ENCODE peak calls at places on chromosome 14, in four cellular contexts. One of them, this sample, is unnamed.

GRCh38 chr14:22870811-22871199 is 735 bp upstream of the LRP10 start:
- DNase-seq in WTC11: no peak
- DNase-seq in K562: no peak
- DNase-seq in H1: no peak
- DNase-seq in this sample: no peak

GRCh38 chr14:99246536-99247083 is 25.4 kb downstream of the BCL11B start:
- DNase-seq in WTC11: peak
- DNase-seq in K562: no peak
- DNase-seq in H1: peak
- DNase-seq in this sample: no peak

GRCh38 chr14:100531152-100531551 is 56.1 kb downstream of the BEGAIN start:
- DNase-seq in WTC11: peak
- DNase-seq in K562: no peak
- DNase-seq in H1: no peak
- DNase-seq in this sample: no peak

GRCh38 chr14:21084988-21085853 is 13.2 kb downstream of the ZNF219 start:
- DNase-seq in WTC11: no peak
- DNase-seq in K562: no peak
- DNase-seq in H1: no peak
- DNase-seq in this sample: peak

GRCh38 chr14:91272341-91273272 is 28.1 kb upstream of the GPR68 start:
- DNase-seq in WTC11: no peak
- DNase-seq in K562: no peak
- DNase-seq in H1: no peak
- DNase-seq in this sample: peak

GRCh38 chr14:53399057-53399456 is 245.9 kb upstream of the DDHD1 start:
- DNase-seq in WTC11: peak
- DNase-seq in K562: peak
- DNase-seq in H1: peak
- DNase-seq in this sample: no peak

GRCh38 chr14:92914087-92914656 is 8.8 kb upstream of the CHGA start:
- DNase-seq in WTC11: peak
- DNase-seq in K562: peak
- DNase-seq in H1: peak
- DNase-seq in this sample: no peak

GRCh38 chr14:61258985-61259384 is 22.2 kb downstream of the TMEM30B start:
- DNase-seq in WTC11: no peak
- DNase-seq in K562: no peak
- DNase-seq in H1: no peak
- DNase-seq in this sample: no peak

GRCh38 chr14:60647081-60647836 is 2.0 kb downstream of the SIX1 start:
- DNase-seq in WTC11: peak
- DNase-seq in K562: no peak
- DNase-seq in H1: peak
- DNase-seq in this sample: no peak

GRCh38 chr14:92463141-92463540 is 50.4 kb upstream of the RIN3 start:
- DNase-seq in WTC11: no peak
- DNase-seq in K562: no peak
- DNase-seq in H1: peak
- DNase-seq in this sample: no peak

GRCh38 chr14:23130875-23131274 is 11.8 kb upstream of the CEBPE start:
- DNase-seq in WTC11: no peak
- DNase-seq in K562: no peak
- DNase-seq in H1: no peak
- DNase-seq in this sample: no peak

GRCh38 chr14:99466719-99467118 is 13.9 kb downstream of the SETD3 start:
- DNase-seq in WTC11: no peak
- DNase-seq in K562: no peak
- DNase-seq in H1: no peak
- DNase-seq in this sample: no peak

GRCh38 chr14:22268875-22269274 is 320.1 kb downstream of the DAD1 start:
- DNase-seq in WTC11: no peak
- DNase-seq in K562: no peak
- DNase-seq in H1: no peak
- DNase-seq in this sample: no peak

GRCh38 chr14:93959239-93960107 is 16.9 kb downstream of the ASB2 start:
- DNase-seq in WTC11: no peak
- DNase-seq in K562: peak
- DNase-seq in H1: no peak
- DNase-seq in this sample: no peak

GRCh38 chr14:42140831-42141279 is 534.2 kb downstream of the LRFN5 start:
- DNase-seq in WTC11: no peak
- DNase-seq in K562: no peak
- DNase-seq in H1: no peak
- DNase-seq in this sample: no peak

GRCh38 chr14:42138406-42138805 is 531.7 kb downstream of the LRFN5 start:
- DNase-seq in WTC11: no peak
- DNase-seq in K562: no peak
- DNase-seq in H1: no peak
- DNase-seq in this sample: no peak

GRCh38 chr14:42141328-42141727 is 534.7 kb downstream of the LRFN5 start:
- DNase-seq in WTC11: no peak
- DNase-seq in K562: no peak
- DNase-seq in H1: no peak
- DNase-seq in this sample: no peak

GRCh38 chr14:42140001-42140400 is 533.3 kb downstream of the LRFN5 start:
- DNase-seq in WTC11: no peak
- DNase-seq in K562: no peak
- DNase-seq in H1: no peak
- DNase-seq in this sample: no peak

GRCh38 chr14:42143114-42143513 is 536.4 kb downstream of the LRFN5 start:
- DNase-seq in WTC11: no peak
- DNase-seq in K562: no peak
- DNase-seq in H1: no peak
- DNase-seq in this sample: no peak
- TF ChIP-seq TEAD4 in WTC11: no peak
- TF ChIP-seq TEAD4 in K562: no peak
- TF ChIP-seq TEAD4 in H1: no peak
- TF ChIP-seq TEAD4 in this sample: no peak

GRCh38 chr14:65186951-65187350 is 84.6 kb upstream of the MAX start:
- DNase-seq in WTC11: no peak
- DNase-seq in K562: no peak
- DNase-seq in H1: no peak
- DNase-seq in this sample: no peak

GRCh38 chr14:65185859-65186258 is 83.5 kb upstream of the MAX start:
- DNase-seq in WTC11: no peak
- DNase-seq in K562: no peak
- DNase-seq in H1: no peak
- DNase-seq in this sample: no peak

GRCh38 chr14:65184032-65184764 is 81.9 kb upstream of the MAX start:
- DNase-seq in WTC11: no peak
- DNase-seq in K562: no peak
- DNase-seq in H1: no peak
- DNase-seq in this sample: no peak

GRCh38 chr14:65190312-65190711 is 88.0 kb upstream of the MAX start:
- DNase-seq in WTC11: no peak
- DNase-seq in K562: peak
- DNase-seq in H1: no peak
- DNase-seq in this sample: no peak

GRCh38 chr14:65187421-65188049 is 85.2 kb upstream of the MAX start:
- DNase-seq in WTC11: peak
- DNase-seq in K562: no peak
- DNase-seq in H1: no peak
- DNase-seq in this sample: no peak
- TF ChIP-seq TEAD4 in WTC11: no peak
- TF ChIP-seq TEAD4 in K562: no peak
- TF ChIP-seq TEAD4 in H1: no peak
- TF ChIP-seq TEAD4 in this sample: no peak

DNA sequence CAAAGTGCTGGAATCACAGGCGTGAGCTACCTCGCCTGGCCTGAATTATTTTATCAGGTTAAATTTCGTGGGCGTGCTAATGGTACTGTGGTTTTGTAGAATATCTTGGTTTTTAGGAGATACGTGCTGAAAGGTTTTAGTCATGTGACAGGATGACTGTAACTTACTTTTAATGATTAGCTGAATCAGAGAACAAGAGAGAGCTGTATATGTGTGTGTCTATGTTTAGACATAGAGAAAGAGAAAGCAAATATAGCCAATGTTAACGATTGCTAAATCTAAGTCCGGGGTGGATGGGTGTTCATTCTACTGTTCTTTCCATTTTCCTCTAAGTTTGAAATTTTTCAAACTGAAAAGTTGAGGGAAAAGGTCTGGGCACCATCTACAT is 9.2 kb upstream of the PNMA1 start:
- DNase-seq in WTC11: no peak
- DNase-seq in K562: no peak
- DNase-seq in H1: no peak
- DNase-seq in this sample: no peak
- TF ChIP-seq TEAD4 in WTC11: no peak
- TF ChIP-seq TEAD4 in K562: no peak
- TF ChIP-seq TEAD4 in H1: no peak
- TF ChIP-seq TEAD4 in this sample: no peak

DNA sequence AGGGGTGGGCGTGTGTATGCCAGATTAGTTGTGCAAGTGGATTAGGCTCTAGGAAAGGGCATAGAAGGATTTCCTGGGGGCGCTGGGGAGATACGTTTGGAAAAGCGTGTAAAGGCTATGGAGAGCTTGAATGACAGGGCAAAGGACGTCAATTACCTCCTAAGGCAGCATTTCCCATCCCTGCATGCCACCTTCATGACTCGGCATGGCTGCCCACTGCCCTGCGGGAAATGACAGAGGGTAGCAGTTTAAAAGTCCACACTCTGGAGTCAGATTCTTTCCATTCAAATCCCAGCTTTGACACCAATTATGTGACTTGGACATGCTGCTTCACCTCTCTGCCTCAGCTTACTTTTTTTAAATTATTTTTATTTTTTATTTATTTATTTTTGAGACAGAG is 14.8 kb upstream of the TMEM229B start:
- DNase-seq in WTC11: no peak
- DNase-seq in K562: no peak
- DNase-seq in H1: no peak
- DNase-seq in this sample: no peak
- TF ChIP-seq TEAD4 in WTC11: no peak
- TF ChIP-seq TEAD4 in K562: no peak
- TF ChIP-seq TEAD4 in H1: no peak
- TF ChIP-seq TEAD4 in this sample: no peak

GRCh38 chr14:68983210-68983609 is 4.1 kb upstream of the ACTN1 start:
- DNase-seq in WTC11: no peak
- DNase-seq in K562: no peak
- DNase-seq in H1: no peak
- DNase-seq in this sample: no peak

GRCh38 chr14:68982581-68982980 is 3.5 kb upstream of the ACTN1 start:
- DNase-seq in WTC11: no peak
- DNase-seq in K562: no peak
- DNase-seq in H1: no peak
- DNase-seq in this sample: no peak

GRCh38 chr14:68981124-68981523 is 2.0 kb upstream of the ACTN1 start:
- DNase-seq in WTC11: no peak
- DNase-seq in K562: no peak
- DNase-seq in H1: no peak
- DNase-seq in this sample: no peak

GRCh38 chr14:68979722-68980552 is 835 bp upstream of the ACTN1 start:
- DNase-seq in WTC11: peak
- DNase-seq in K562: peak
- DNase-seq in H1: peak
- DNase-seq in this sample: no peak

DNA sequence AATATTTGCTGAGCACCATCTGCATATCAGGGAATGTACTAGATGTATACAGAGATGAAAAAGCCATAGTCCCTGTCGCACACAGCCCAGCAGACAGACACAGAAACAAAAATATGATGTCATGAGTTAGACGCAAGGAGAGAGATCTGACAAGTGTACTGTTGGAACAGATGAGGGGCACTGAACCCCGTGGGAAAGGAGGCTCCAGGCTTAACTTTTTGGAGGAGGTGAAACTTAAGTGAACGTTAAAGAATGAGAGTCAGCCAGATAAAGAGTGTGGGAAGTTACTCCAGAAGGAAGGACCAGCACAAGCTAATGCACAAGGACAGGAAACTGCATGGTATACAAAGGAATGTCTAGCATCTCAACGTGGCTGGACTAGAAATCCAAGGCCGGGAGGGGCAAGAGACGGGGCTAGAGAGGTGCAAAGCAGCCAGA is 2.5 kb upstream of the ACTN1 start:
- DNase-seq in WTC11: no peak
- DNase-seq in K562: no peak
- DNase-seq in H1: no peak
- DNase-seq in this sample: no peak
- TF ChIP-seq TEAD4 in WTC11: no peak
- TF ChIP-seq TEAD4 in K562: no peak
- TF ChIP-seq TEAD4 in H1: no peak
- TF ChIP-seq TEAD4 in this sample: peak

GRCh38 chr14:36719823-36720222 is 58.2 kb downstream of the PAX9 start:
- DNase-seq in WTC11: no peak
- DNase-seq in K562: no peak
- DNase-seq in H1: no peak
- DNase-seq in this sample: no peak
- TF ChIP-seq TEAD4 in WTC11: no peak
- TF ChIP-seq TEAD4 in K562: no peak
- TF ChIP-seq TEAD4 in H1: no peak
- TF ChIP-seq TEAD4 in this sample: no peak

DNA sequence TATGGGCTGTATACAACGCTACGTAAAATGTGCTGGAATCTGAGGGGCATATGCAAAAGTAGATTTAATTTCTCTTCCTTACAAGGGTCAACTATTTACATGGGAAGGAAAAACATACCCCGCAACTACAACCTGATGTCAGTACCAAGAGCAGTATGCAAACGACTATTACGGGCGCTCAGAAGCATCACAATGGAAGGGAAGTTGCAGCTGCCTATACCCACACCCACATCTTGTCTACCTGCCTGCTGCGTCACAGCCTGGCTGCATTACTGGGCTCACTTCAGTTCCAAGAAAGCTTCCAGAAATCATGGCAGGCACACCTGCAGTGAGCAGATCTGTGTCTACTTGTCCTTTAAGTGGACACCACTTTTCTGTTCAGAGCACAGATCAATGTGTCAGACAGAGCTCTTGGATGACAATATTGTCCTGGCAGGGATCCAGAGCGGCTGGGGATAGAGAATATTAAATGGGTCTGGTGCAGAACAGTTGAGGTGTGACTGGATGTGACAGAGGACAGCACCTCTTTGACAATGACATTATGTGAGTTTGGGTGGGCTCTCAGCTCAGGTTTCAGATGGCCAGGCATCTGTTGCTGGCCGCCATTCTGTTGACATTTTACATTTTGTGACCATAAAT is 41.5 kb upstream of the GNG2 start:
- DNase-seq in WTC11: no peak
- DNase-seq in K562: no peak
- DNase-seq in H1: no peak
- DNase-seq in this sample: peak
- TF ChIP-seq TEAD4 in WTC11: no peak
- TF ChIP-seq TEAD4 in K562: no peak
- TF ChIP-seq TEAD4 in H1: no peak
- TF ChIP-seq TEAD4 in this sample: no peak

GRCh38 chr14:55354500-55354899 is 57.1 kb downstream of the ATG14 start:
- DNase-seq in WTC11: peak
- DNase-seq in K562: peak
- DNase-seq in H1: peak
- DNase-seq in this sample: peak

GRCh38 chr14:55359307-55359706 is 52.3 kb downstream of the ATG14 start:
- DNase-seq in WTC11: no peak
- DNase-seq in K562: no peak
- DNase-seq in H1: no peak
- DNase-seq in this sample: no peak

GRCh38 chr14:55353686-55354467 is 57.8 kb downstream of the ATG14 start:
- DNase-seq in WTC11: no peak
- DNase-seq in K562: no peak
- DNase-seq in H1: peak
- DNase-seq in this sample: no peak

GRCh38 chr14:55355922-55356321 is 55.7 kb downstream of the ATG14 start:
- DNase-seq in WTC11: no peak
- DNase-seq in K562: no peak
- DNase-seq in H1: peak
- DNase-seq in this sample: no peak

GRCh38 chr14:55356913-55357312 is 54.7 kb downstream of the ATG14 start:
- DNase-seq in WTC11: no peak
- DNase-seq in K562: no peak
- DNase-seq in H1: peak
- DNase-seq in this sample: no peak
- TF ChIP-seq TEAD4 in WTC11: no peak
- TF ChIP-seq TEAD4 in K562: no peak
- TF ChIP-seq TEAD4 in H1: no peak
- TF ChIP-seq TEAD4 in this sample: no peak

This sample was measured in SK-N-SH.